ENCODE peak calls at places on chromosome 16, in four cellular contexts. L is SK-N-SH, M is heart right ventricle, T is A673. S is an unnamed sample.

GRCh38 chr16:78386925-78387324 is 287.5 kb downstream of the WWOX start:
- DNase-seq in L (no peak), M (no peak), T (no peak), S (no peak)

GRCh38 chr16:65660390-65660789 is 538.5 kb upstream of the CDH11 start:
- DNase-seq in L (no peak), M (no peak), T (no peak), S (no peak)

GRCh38 chr16:57273359-57273758 is 11.1 kb downstream of the PLLP start:
- DNase-seq in L (peak), M (no peak), T (no peak), S (no peak)

GRCh38 chr16:49696414-49697101 is 159.4 kb downstream of the ZNF423 start:
- DNase-seq in L (peak), M (no peak), T (no peak), S (peak)

GRCh38 chr16:50213939-50214519 is 52.3 kb upstream of the ADCY7 start:
- DNase-seq in L (peak), M (no peak), T (peak), S (no peak)

GRCh38 chr16:57422026-57422944 is 17.7 kb downstream of the CCL17 start:
- DNase-seq in L (peak), M (peak), T (peak), S (peak)

GRCh38 chr16:52861614-52862022 is 191.1 kb downstream of the CHD9NB start:
- DNase-seq in L (peak), M (no peak), T (peak), S (no peak)

GRCh38 chr16:30953511-30954124 is 3.9 kb upstream of the SETD1A start:
- DNase-seq in L (peak), M (peak), T (peak), S (peak)

GRCh38 chr16:17375388-17376304 is 95.1 kb downstream of the XYLT1 start:
- DNase-seq in L (peak), M (no peak), T (no peak), S (peak)

GRCh38 chr16:56855936-56856335 is 9.1 kb upstream of the SLC12A3 start:
- DNase-seq in L (no peak), M (no peak), T (no peak), S (no peak)

GRCh38 chr16:10045291-10045775 is 136.9 kb downstream of the GRIN2A start:
- DNase-seq in L (no peak), M (no peak), T (no peak), S (no peak)

GRCh38 chr16:10037771-10038170 is 144.5 kb downstream of the GRIN2A start:
- DNase-seq in L (no peak), M (no peak), T (peak), S (no peak)

GRCh38 chr16:10040136-10041080 is 141.8 kb downstream of the GRIN2A start:
- DNase-seq in L (peak), M (no peak), T (no peak), S (peak)

GRCh38 chr16:10036951-10037350 is 145.3 kb downstream of the GRIN2A start:
- DNase-seq in L (no peak), M (no peak), T (no peak), S (no peak)

GRCh38 chr16:10039220-10040096 is 142.8 kb downstream of the GRIN2A start:
- DNase-seq in L (peak), M (peak), T (peak), S (peak)
- TF ChIP-seq CTCF in L (no peak), M (peak), T (peak), S (peak)

GRCh38 chr16:82016268-82016667 is 5.0 kb upstream of the SDR42E1 start:
- DNase-seq in L (peak), M (peak), T (peak), S (no peak)
- TF ChIP-seq CTCF in L (peak), M (peak), T (peak), S (peak)

DNA sequence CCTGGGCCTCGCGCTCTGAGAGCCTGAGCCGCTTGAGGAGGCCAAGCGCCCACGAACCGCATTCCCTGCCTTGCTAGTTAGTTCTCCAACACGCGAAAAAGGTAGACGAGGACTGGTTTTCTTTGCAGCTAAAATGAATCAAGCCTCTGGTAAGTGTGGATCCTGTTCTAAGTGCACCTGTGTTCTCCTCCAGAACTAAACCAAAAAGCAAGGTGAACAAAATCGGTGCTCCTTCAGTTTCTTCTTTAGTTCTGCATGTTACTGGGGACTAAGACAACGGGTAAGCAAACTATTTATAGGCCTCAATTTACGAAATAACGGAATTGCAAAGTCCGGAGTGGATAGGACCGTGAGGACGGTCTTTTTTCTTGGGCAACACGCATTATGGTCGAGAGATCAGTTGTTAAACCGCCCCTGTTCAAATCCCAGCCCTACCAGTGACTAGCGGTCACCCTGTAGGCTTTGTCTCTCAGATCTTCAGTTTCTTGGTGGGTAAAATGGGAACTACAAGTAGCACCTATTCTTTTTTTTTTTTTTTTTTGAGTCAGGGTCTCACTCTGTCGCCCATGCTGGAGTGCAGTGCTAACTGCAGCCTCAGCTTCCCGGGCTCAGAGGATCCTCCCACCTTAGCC is 993 bp upstream of the ANKRD11 start:
- DNase-seq in L (peak), M (no peak), T (no peak), S (no peak)
- TF ChIP-seq CTCF in L (peak), M (no peak), T (no peak), S (peak)

DNA sequence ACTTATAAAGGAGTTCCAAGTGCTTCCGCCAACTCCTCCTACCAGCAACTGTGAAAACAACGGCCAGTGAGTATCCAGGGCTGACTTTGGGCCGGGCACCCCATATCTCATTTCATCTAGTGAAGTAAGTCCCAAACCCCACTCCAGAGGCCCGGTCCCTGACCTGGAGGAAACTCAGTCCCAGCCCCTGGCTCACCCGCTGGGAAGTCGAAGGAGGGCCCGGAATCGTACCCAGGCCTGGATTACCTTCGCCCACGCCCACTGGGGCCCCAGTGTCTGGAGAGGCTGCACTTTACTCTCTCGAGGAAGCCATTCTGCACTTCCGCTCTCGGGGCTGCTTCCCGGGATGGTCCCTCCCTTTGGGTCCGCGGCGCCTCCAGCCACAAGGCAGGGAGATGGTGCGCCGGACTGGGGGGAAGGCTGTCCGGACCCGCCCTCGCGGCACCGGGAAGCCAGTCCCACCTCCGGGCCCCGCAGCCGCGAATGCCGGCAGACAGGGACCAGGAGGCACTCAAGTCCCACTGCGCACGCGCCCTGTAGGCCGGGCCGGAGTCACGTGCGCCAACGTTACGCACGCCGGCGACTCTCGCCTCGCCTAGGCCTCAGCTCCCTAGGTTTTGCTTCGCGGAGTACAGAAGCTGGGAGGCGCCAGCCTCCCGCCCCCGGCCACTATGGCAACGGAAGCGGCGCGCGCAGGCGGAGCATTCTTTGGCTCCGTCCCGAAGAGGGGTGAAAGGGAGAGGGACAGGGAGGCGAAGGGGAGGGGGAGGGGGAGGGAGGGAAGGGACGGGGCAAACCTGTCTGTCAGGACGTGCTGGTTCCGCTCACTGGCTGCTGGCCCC is at the start of gene CMTR2:
- DNase-seq in L (peak), M (peak), T (peak), S (peak)
- TF ChIP-seq CTCF in L (no peak), M (peak), T (no peak), S (no peak)